ENCODE peak calls at places on chromosomes 6 and 20, in four cellular contexts. One of them, this sample, is unnamed.

GRCh38 chr6:8736046-8736877 is 300.9 kb upstream of the SLC35B3 start:
- DNase-seq in mammary epithelial cell: no peak
- DNase-seq in tibial nerve: no peak
- DNase-seq in cardiac fibroblast: no peak
- DNase-seq in this sample: no peak

GRCh38 chr20:9353916-9354276 is 160.5 kb upstream of the LAMP5 start:
- DNase-seq in cardiac fibroblast: peak
- DNase-seq in tibial nerve: no peak
- DNase-seq in mammary epithelial cell: no peak
- DNase-seq in this sample: no peak

GRCh38 chr6:167827588-167828324 is 1.0 kb downstream of the AFDN start:
- DNase-seq in tibial nerve: no peak
- DNase-seq in mammary epithelial cell: peak
- DNase-seq in cardiac fibroblast: peak
- DNase-seq in this sample: no peak

GRCh38 chr6:148747493-148748160 is 797 bp downstream of the UST start:
- DNase-seq in cardiac fibroblast: peak
- DNase-seq in mammary epithelial cell: peak
- DNase-seq in tibial nerve: peak
- DNase-seq in this sample: no peak

GRCh38 chr6:158270389-158271127 is 41.7 kb upstream of the TULP4 start:
- DNase-seq in cardiac fibroblast: no peak
- DNase-seq in tibial nerve: no peak
- DNase-seq in mammary epithelial cell: no peak
- DNase-seq in this sample: no peak

GRCh38 chr6:72798196-72798595 is 176.3 kb downstream of the KCNQ5 start:
- DNase-seq in cardiac fibroblast: peak
- DNase-seq in mammary epithelial cell: peak
- DNase-seq in tibial nerve: no peak
- DNase-seq in this sample: no peak

GRCh38 chr6:121506761-121507754 is 71.6 kb downstream of the GJA1 start:
- DNase-seq in mammary epithelial cell: peak
- DNase-seq in cardiac fibroblast: peak
- DNase-seq in tibial nerve: no peak
- DNase-seq in this sample: no peak

GRCh38 chr20:63652192-63652980 is 838 bp downstream of the STMN3 start:
- DNase-seq in tibial nerve: no peak
- DNase-seq in cardiac fibroblast: no peak
- DNase-seq in mammary epithelial cell: no peak
- DNase-seq in this sample: no peak

GRCh38 chr6:75205776-75206334 is at the start of gene COL12A1:
- DNase-seq in cardiac fibroblast: peak
- DNase-seq in mammary epithelial cell: peak
- DNase-seq in tibial nerve: peak
- DNase-seq in this sample: peak

GRCh38 chr6:127343753-127344659 is 597 bp upstream of the ECHDC1 start:
- DNase-seq in mammary epithelial cell: peak
- DNase-seq in tibial nerve: no peak
- DNase-seq in cardiac fibroblast: peak
- DNase-seq in this sample: no peak

GRCh38 chr20:44509762-44510161 is 12.1 kb downstream of the SERINC3 start:
- DNase-seq in tibial nerve: no peak
- DNase-seq in cardiac fibroblast: no peak
- DNase-seq in mammary epithelial cell: no peak
- DNase-seq in this sample: no peak

GRCh38 chr6:137798846-137799245 is 68.2 kb upstream of the TNFAIP3 start:
- DNase-seq in mammary epithelial cell: peak
- DNase-seq in tibial nerve: no peak
- DNase-seq in cardiac fibroblast: no peak
- DNase-seq in this sample: no peak

GRCh38 chr6:50663806-50664205 is 49.5 kb upstream of the TFAP2D start:
- DNase-seq in cardiac fibroblast: peak
- DNase-seq in tibial nerve: no peak
- DNase-seq in mammary epithelial cell: no peak
- DNase-seq in this sample: no peak

GRCh38 chr6:7534192-7534591 is 7.3 kb upstream of the DSP start:
- DNase-seq in tibial nerve: no peak
- DNase-seq in cardiac fibroblast: no peak
- DNase-seq in mammary epithelial cell: no peak
- DNase-seq in this sample: no peak

DNA sequence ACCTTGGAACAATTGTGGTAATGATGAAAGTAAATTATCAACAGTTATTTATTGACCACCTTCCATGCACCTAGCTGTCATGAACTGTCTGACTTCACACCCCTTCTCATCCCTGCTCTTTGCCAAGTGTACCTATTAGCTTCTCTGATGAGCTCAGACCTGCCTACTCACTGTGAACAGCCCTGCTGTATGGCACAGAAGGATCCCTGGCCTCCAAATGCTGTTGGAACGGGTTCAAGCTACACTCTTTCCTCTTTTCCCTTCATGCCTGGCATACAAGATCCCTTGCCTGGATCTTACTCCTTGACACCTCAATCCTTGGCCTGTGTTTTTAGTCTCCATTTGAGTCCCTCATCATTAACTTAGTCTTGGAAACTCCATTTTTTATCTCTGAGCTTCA is 99.1 kb upstream of the PREP start:
- DNase-seq in mammary epithelial cell: peak
- DNase-seq in cardiac fibroblast: no peak
- DNase-seq in tibial nerve: no peak
- DNase-seq in this sample: no peak
- TF ChIP-seq CTCF in mammary epithelial cell: no peak
- TF ChIP-seq CTCF in cardiac fibroblast: no peak
- TF ChIP-seq CTCF in tibial nerve: no peak
- TF ChIP-seq CTCF in this sample: no peak

DNA sequence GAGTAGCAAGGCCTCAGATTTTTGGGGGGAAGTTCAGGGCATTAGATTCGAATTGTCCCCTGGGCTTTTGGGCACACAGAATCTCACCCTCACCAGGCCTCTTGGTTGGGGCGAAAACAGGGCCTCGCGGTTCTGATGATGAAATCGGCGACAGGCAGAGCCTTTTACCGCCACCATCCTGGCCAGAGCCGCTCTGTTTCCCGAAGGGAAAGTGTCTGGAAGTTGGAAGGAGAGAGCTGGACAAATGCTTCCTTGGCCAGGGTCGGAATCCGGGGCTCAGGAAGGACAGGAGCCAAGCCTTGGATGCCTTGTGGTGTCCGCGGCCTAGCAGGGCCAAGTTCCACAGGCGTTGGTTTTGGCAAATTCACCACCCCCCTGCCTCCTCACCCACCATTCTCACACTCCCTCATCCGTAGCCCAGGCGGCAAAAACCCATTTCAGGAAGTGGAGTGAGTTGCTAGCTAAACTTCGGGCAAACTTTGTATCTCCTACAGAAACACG is 3.5 kb upstream of the TFAP2A start:
- DNase-seq in cardiac fibroblast: no peak
- DNase-seq in tibial nerve: no peak
- DNase-seq in mammary epithelial cell: peak
- DNase-seq in this sample: no peak
- H3K4me3 ChIP-seq in cardiac fibroblast: no peak
- H3K4me3 ChIP-seq in tibial nerve: no peak
- H3K4me3 ChIP-seq in mammary epithelial cell: peak
- H3K4me3 ChIP-seq in this sample: no peak

GRCh38 chr6:13929196-13929595 is 4.4 kb downstream of the RNF182 start:
- DNase-seq in tibial nerve: no peak
- DNase-seq in cardiac fibroblast: no peak
- DNase-seq in mammary epithelial cell: no peak
- DNase-seq in this sample: no peak

GRCh38 chr6:13924949-13925881 is at the start of gene RNF182:
- DNase-seq in tibial nerve: no peak
- DNase-seq in cardiac fibroblast: no peak
- DNase-seq in mammary epithelial cell: no peak
- DNase-seq in this sample: no peak

GRCh38 chr6:13926378-13926777 is 1.6 kb downstream of the RNF182 start:
- DNase-seq in tibial nerve: no peak
- DNase-seq in mammary epithelial cell: no peak
- DNase-seq in cardiac fibroblast: no peak
- DNase-seq in this sample: no peak

GRCh38 chr6:13924146-13924948 is 405 bp upstream of the RNF182 start:
- DNase-seq in mammary epithelial cell: no peak
- DNase-seq in tibial nerve: no peak
- DNase-seq in cardiac fibroblast: peak
- DNase-seq in this sample: no peak

GRCh38 chr6:13927203-13927602 is 2.5 kb downstream of the RNF182 start:
- DNase-seq in mammary epithelial cell: peak
- DNase-seq in cardiac fibroblast: no peak
- DNase-seq in tibial nerve: no peak
- DNase-seq in this sample: no peak
- TF ChIP-seq CTCF in mammary epithelial cell: peak
- TF ChIP-seq CTCF in cardiac fibroblast: no peak
- TF ChIP-seq CTCF in tibial nerve: no peak
- TF ChIP-seq CTCF in this sample: no peak

GRCh38 chr6:170293881-170294755 is 3.2 kb upstream of the DLL1 start:
- DNase-seq in tibial nerve: no peak
- DNase-seq in mammary epithelial cell: no peak
- DNase-seq in cardiac fibroblast: no peak
- DNase-seq in this sample: no peak

GRCh38 chr6:170292111-170292777 is 1.4 kb upstream of the DLL1 start:
- DNase-seq in tibial nerve: no peak
- DNase-seq in cardiac fibroblast: no peak
- DNase-seq in mammary epithelial cell: no peak
- DNase-seq in this sample: no peak

GRCh38 chr6:170293411-170293844 is 2.5 kb upstream of the DLL1 start:
- DNase-seq in tibial nerve: no peak
- DNase-seq in mammary epithelial cell: no peak
- DNase-seq in cardiac fibroblast: no peak
- DNase-seq in this sample: no peak

GRCh38 chr6:170291271-170292110 is 613 bp upstream of the DLL1 start:
- DNase-seq in cardiac fibroblast: no peak
- DNase-seq in mammary epithelial cell: peak
- DNase-seq in tibial nerve: no peak
- DNase-seq in this sample: no peak

GRCh38 chr6:170292778-170293164 is 1.9 kb upstream of the DLL1 start:
- DNase-seq in cardiac fibroblast: no peak
- DNase-seq in mammary epithelial cell: no peak
- DNase-seq in tibial nerve: no peak
- DNase-seq in this sample: no peak
- H3K4me3 ChIP-seq in cardiac fibroblast: no peak
- H3K4me3 ChIP-seq in mammary epithelial cell: no peak
- H3K4me3 ChIP-seq in tibial nerve: no peak
- H3K4me3 ChIP-seq in this sample: no peak

GRCh38 chr6:16759646-16760535 is 1.4 kb downstream of the ATXN1 start:
- DNase-seq in cardiac fibroblast: peak
- DNase-seq in tibial nerve: peak
- DNase-seq in mammary epithelial cell: peak
- DNase-seq in this sample: no peak
- TF ChIP-seq CTCF in cardiac fibroblast: no peak
- TF ChIP-seq CTCF in tibial nerve: no peak
- TF ChIP-seq CTCF in mammary epithelial cell: peak
- TF ChIP-seq CTCF in this sample: peak

GRCh38 chr6:26270903-26271639 is 93.9 kb upstream of the BTN3A2 start:
- DNase-seq in cardiac fibroblast: peak
- DNase-seq in mammary epithelial cell: peak
- DNase-seq in tibial nerve: no peak
- DNase-seq in this sample: no peak

GRCh38 chr6:26273673-26274595 is 91.1 kb upstream of the BTN3A2 start:
- DNase-seq in tibial nerve: no peak
- DNase-seq in cardiac fibroblast: no peak
- DNase-seq in mammary epithelial cell: no peak
- DNase-seq in this sample: no peak

GRCh38 chr6:26270121-26270861 is 94.7 kb upstream of the BTN3A2 start:
- DNase-seq in tibial nerve: no peak
- DNase-seq in mammary epithelial cell: no peak
- DNase-seq in cardiac fibroblast: peak
- DNase-seq in this sample: no peak

GRCh38 chr6:26271640-26272090 is 93.3 kb upstream of the BTN3A2 start:
- DNase-seq in cardiac fibroblast: no peak
- DNase-seq in mammary epithelial cell: no peak
- DNase-seq in tibial nerve: no peak
- DNase-seq in this sample: no peak

DNA sequence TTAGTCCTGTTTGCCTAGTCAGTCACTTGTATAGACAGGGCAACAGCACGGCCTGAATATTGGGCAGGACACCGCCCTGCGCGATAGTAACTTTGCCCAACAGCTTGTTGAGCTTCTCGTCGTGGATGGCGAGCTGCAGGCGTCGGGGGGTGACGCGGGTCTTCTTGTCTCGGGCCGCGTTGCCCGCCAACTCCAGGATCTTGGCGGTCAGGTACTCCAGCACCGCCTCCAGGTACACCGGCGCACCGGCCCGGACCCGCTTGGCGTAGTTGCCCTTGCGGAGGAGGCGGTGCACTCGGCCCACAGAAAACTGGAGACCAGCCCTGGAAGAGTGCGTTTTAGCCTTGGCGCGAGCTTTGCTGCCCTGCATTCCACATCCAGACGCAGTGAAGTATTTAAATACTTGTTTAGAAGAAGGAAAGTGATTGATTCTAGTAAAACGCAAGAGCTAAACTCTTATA is 92.8 kb upstream of the BTN3A2 start:
- DNase-seq in mammary epithelial cell: peak
- DNase-seq in cardiac fibroblast: no peak
- DNase-seq in tibial nerve: no peak
- DNase-seq in this sample: no peak
- H3K4me3 ChIP-seq in mammary epithelial cell: peak
- H3K4me3 ChIP-seq in cardiac fibroblast: peak
- H3K4me3 ChIP-seq in tibial nerve: peak
- H3K4me3 ChIP-seq in this sample: peak

GRCh38 chr6:132714160-132714559 is 305 bp upstream of the VNN1 start:
- DNase-seq in cardiac fibroblast: no peak
- DNase-seq in tibial nerve: no peak
- DNase-seq in mammary epithelial cell: no peak
- DNase-seq in this sample: no peak

GRCh38 chr6:132716238-132716637 is 2.4 kb upstream of the VNN1 start:
- DNase-seq in mammary epithelial cell: no peak
- DNase-seq in cardiac fibroblast: no peak
- DNase-seq in tibial nerve: no peak
- DNase-seq in this sample: no peak

GRCh38 chr6:132713355-132714134 is at the start of gene VNN1:
- DNase-seq in tibial nerve: no peak
- DNase-seq in cardiac fibroblast: peak
- DNase-seq in mammary epithelial cell: no peak
- DNase-seq in this sample: no peak

GRCh38 chr6:132712366-132712765 is 1.5 kb downstream of the VNN1 start:
- DNase-seq in tibial nerve: no peak
- DNase-seq in cardiac fibroblast: peak
- DNase-seq in mammary epithelial cell: peak
- DNase-seq in this sample: no peak

DNA sequence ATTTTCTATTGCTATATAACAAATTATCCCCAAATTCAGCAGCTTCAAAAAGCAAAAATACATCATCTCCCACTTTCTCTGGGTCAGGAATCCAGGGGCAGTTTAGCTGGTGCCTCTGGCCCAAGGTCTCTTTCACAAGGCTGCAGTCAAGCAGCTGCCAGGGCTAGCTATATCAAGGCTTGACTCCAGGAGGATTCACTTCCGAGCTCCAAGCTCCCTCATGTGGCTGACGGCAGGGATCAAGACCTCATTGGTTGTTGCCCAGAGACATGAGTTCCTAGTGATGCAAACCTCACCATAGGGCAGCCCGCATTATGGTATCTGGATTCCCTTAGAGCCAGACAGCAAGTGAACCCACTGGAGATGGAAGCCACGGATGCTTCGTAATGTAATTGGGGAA is 1.3 kb upstream of the VNN1 start:
- DNase-seq in cardiac fibroblast: peak
- DNase-seq in mammary epithelial cell: peak
- DNase-seq in tibial nerve: no peak
- DNase-seq in this sample: no peak
- TF ChIP-seq CTCF in cardiac fibroblast: peak
- TF ChIP-seq CTCF in mammary epithelial cell: peak
- TF ChIP-seq CTCF in tibial nerve: no peak
- TF ChIP-seq CTCF in this sample: peak